ENCODE peak calls at places on chromosomes 6 and 20, in six cellular contexts. One of them, this sample, is unnamed.

GRCh38 chr20:17848649-17849048 is 119.9 kb downstream of the SNX5 start:
- DNase-seq in stimulated activated CD4-positive, alpha-beta T cell treated with anti-CD3 and anti-CD28 coated beads, Interleukin-1b, Interleukin-23, amount 100 ng/mL, for 24 hours: no peak
- DNase-seq in CD4-positive, alpha-beta memory T cell: no peak
- DNase-seq in nephron progenitor cell: no peak
- DNase-seq in RPMI7951: no peak
- DNase-seq in endodermal cell: no peak
- DNase-seq in this sample: no peak

GRCh38 chr6:15065603-15066002 is 180.3 kb upstream of the JARID2 start:
- DNase-seq in stimulated activated CD4-positive, alpha-beta T cell treated with anti-CD3 and anti-CD28 coated beads, Interleukin-1b, Interleukin-23, amount 100 ng/mL, for 24 hours: no peak
- DNase-seq in CD4-positive, alpha-beta memory T cell: no peak
- DNase-seq in nephron progenitor cell: no peak
- DNase-seq in RPMI7951: peak
- DNase-seq in endodermal cell: no peak
- DNase-seq in this sample: no peak

GRCh38 chr20:60993647-60994046 is 258.4 kb upstream of the CDH4 start:
- DNase-seq in stimulated activated CD4-positive, alpha-beta T cell treated with anti-CD3 and anti-CD28 coated beads, Interleukin-1b, Interleukin-23, amount 100 ng/mL, for 24 hours: no peak
- DNase-seq in CD4-positive, alpha-beta memory T cell: no peak
- DNase-seq in nephron progenitor cell: no peak
- DNase-seq in RPMI7951: peak
- DNase-seq in endodermal cell: peak
- DNase-seq in this sample: no peak

GRCh38 chr6:37690964-37691735 is 6.5 kb downstream of the MDGA1 start:
- DNase-seq in stimulated activated CD4-positive, alpha-beta T cell treated with anti-CD3 and anti-CD28 coated beads, Interleukin-1b, Interleukin-23, amount 100 ng/mL, for 24 hours: no peak
- DNase-seq in CD4-positive, alpha-beta memory T cell: no peak
- DNase-seq in nephron progenitor cell: no peak
- DNase-seq in RPMI7951: peak
- DNase-seq in endodermal cell: no peak
- DNase-seq in this sample: no peak

GRCh38 chr6:149864578-149865535 is 698 bp upstream of the LRP11 start:
- DNase-seq in stimulated activated CD4-positive, alpha-beta T cell treated with anti-CD3 and anti-CD28 coated beads, Interleukin-1b, Interleukin-23, amount 100 ng/mL, for 24 hours: no peak
- DNase-seq in CD4-positive, alpha-beta memory T cell: peak
- DNase-seq in nephron progenitor cell: peak
- DNase-seq in RPMI7951: peak
- DNase-seq in endodermal cell: no peak
- DNase-seq in this sample: peak

GRCh38 chr6:11659757-11660156 is 118.8 kb downstream of the ADTRP start:
- DNase-seq in stimulated activated CD4-positive, alpha-beta T cell treated with anti-CD3 and anti-CD28 coated beads, Interleukin-1b, Interleukin-23, amount 100 ng/mL, for 24 hours: no peak
- DNase-seq in CD4-positive, alpha-beta memory T cell: no peak
- DNase-seq in nephron progenitor cell: no peak
- DNase-seq in RPMI7951: no peak
- DNase-seq in endodermal cell: no peak
- DNase-seq in this sample: no peak

GRCh38 chr6:153503810-153504209 is 372.7 kb upstream of the RGS17 start:
- DNase-seq in stimulated activated CD4-positive, alpha-beta T cell treated with anti-CD3 and anti-CD28 coated beads, Interleukin-1b, Interleukin-23, amount 100 ng/mL, for 24 hours: no peak
- DNase-seq in CD4-positive, alpha-beta memory T cell: no peak
- DNase-seq in nephron progenitor cell: peak
- DNase-seq in RPMI7951: peak
- DNase-seq in endodermal cell: peak
- DNase-seq in this sample: no peak

GRCh38 chr6:70380771-70381435 is 32.4 kb upstream of the FAM135A start:
- DNase-seq in stimulated activated CD4-positive, alpha-beta T cell treated with anti-CD3 and anti-CD28 coated beads, Interleukin-1b, Interleukin-23, amount 100 ng/mL, for 24 hours: no peak
- DNase-seq in CD4-positive, alpha-beta memory T cell: no peak
- DNase-seq in nephron progenitor cell: no peak
- DNase-seq in RPMI7951: no peak
- DNase-seq in endodermal cell: no peak
- DNase-seq in this sample: no peak

GRCh38 chr6:117477988-117478852 is 4.3 kb upstream of the DCBLD1 start:
- DNase-seq in stimulated activated CD4-positive, alpha-beta T cell treated with anti-CD3 and anti-CD28 coated beads, Interleukin-1b, Interleukin-23, amount 100 ng/mL, for 24 hours: no peak
- DNase-seq in CD4-positive, alpha-beta memory T cell: peak
- DNase-seq in nephron progenitor cell: no peak
- DNase-seq in RPMI7951: peak
- DNase-seq in endodermal cell: peak
- DNase-seq in this sample: no peak

GRCh38 chr6:16903470-16903869 is 142.2 kb upstream of the ATXN1 start:
- DNase-seq in stimulated activated CD4-positive, alpha-beta T cell treated with anti-CD3 and anti-CD28 coated beads, Interleukin-1b, Interleukin-23, amount 100 ng/mL, for 24 hours: no peak
- DNase-seq in CD4-positive, alpha-beta memory T cell: no peak
- DNase-seq in nephron progenitor cell: no peak
- DNase-seq in RPMI7951: peak
- DNase-seq in endodermal cell: no peak
- DNase-seq in this sample: no peak

This sample was measured in NCI-H1694.